ENCODE peak calls at places on chromosomes 16 and 17, in five cellular contexts. V, R, C, Y and Q are unnamed samples.

GRCh38 chr17:37830151-37830993 is 85.5 kb upstream of the HNF1B start:
- DNase-seq in V (no peak), R (no peak), C (no peak), Y (no peak), Q (no peak)

GRCh38 chr16:77299395-77299794 is 100.2 kb downstream of the SYCE1L start:
- DNase-seq in V (no peak), R (no peak), C (no peak), Y (no peak), Q (no peak)

GRCh38 chr17:78001182-78001581 is 42.7 kb downstream of the TNRC6C start:
- DNase-seq in V (no peak), R (no peak), C (no peak), Y (no peak), Q (no peak)

GRCh38 chr16:50152807-50153647 is at the start of gene TENT4B:
- DNase-seq in V (peak), R (peak), C (peak), Y (peak), Q (peak)

GRCh38 chr16:31428638-31429247 is 583 bp upstream of the COX6A2 start:
- DNase-seq in V (no peak), R (no peak), C (no peak), Y (no peak), Q (no peak)

GRCh38 chr16:81485225-81485624 is 40.6 kb downstream of the CMIP start:
- DNase-seq in V (no peak), R (no peak), C (no peak), Y (no peak), Q (no peak)

GRCh38 chr17:15918661-15919259 is 26.2 kb upstream of the ADORA2B start:
- DNase-seq in V (no peak), R (no peak), C (no peak), Y (peak), Q (no peak)

GRCh38 chr17:50818266-50818665 is 17.1 kb upstream of the WFIKKN2 start:
- DNase-seq in V (no peak), R (no peak), C (no peak), Y (no peak), Q (no peak)

GRCh38 chr16:56281256-56281805 is 90.0 kb downstream of the GNAO1 start:
- DNase-seq in V (no peak), R (no peak), C (no peak), Y (no peak), Q (no peak)

GRCh38 chr16:46908540-46909372 is 24.6 kb downstream of the GPT2 start:
- DNase-seq in V (no peak), R (peak), C (peak), Y (peak), Q (peak)

GRCh38 chr17:869567-870530 is 87.7 kb downstream of the MRM3 start:
- DNase-seq in V (no peak), R (no peak), C (no peak), Y (no peak), Q (no peak)

GRCh38 chr16:30626230-30626629 is 16.0 kb upstream of the ZNF689 start:
- DNase-seq in V (no peak), R (no peak), C (no peak), Y (no peak), Q (no peak)

GRCh38 chr17:51493206-51493605 is 232.9 kb downstream of the UTP18 start:
- DNase-seq in V (peak), R (no peak), C (no peak), Y (no peak), Q (no peak)

GRCh38 chr17:7404737-7405412 is 978 bp upstream of the TMEM256 start:
- DNase-seq in V (peak), R (no peak), C (no peak), Y (no peak), Q (no peak)

GRCh38 chr17:28370035-28370743 is at the start of gene VTN:
- DNase-seq in V (no peak), R (no peak), C (no peak), Y (no peak), Q (no peak)
- TF ChIP-seq CTCF in V (no peak), R (no peak), C (no peak), Y (no peak), Q (no peak)

DNA sequence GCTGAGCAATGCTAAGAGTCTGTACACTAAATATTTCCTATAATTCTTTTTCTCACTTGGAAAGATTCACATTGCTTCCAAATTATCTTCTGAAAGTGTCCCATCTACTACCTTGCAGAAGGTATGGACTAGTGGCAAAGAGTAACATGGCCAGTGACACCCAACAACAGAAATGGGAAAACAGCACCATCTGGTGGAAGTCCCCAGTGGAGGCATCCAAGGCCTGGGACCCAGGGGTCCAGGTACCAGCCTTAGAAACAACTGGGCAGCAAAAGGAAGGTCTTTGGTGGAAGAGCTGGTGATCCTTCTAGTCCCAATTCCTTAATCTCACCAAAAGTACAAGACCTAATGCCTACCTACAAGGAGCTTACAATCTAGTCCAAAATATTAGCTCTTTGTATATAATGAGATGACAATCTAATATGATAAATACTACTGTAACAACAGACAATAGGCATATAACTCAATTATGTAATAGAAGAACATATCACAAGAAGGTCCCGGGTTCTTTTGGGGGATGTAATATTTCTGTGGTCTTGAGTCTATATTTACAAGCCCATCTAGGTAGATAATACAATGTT is 55.3 kb downstream of the SKAP1 start:
- DNase-seq in V (no peak), R (no peak), C (peak), Y (peak), Q (no peak)
- TF ChIP-seq CTCF in V (peak), R (peak), C (peak), Y (peak), Q (no peak)

GRCh38 chr17:40284085-40284713 is 3.5 kb upstream of the CDC6 start:
- DNase-seq in V (no peak), R (no peak), C (no peak), Y (peak), Q (no peak)
- TF ChIP-seq CTCF in V (no peak), R (peak), C (no peak), Y (peak), Q (no peak)

GRCh38 chr17:54996441-54996840 is 27.9 kb downstream of the STXBP4 start:
- DNase-seq in V (no peak), R (no peak), C (no peak), Y (no peak), Q (no peak)

GRCh38 chr17:54991567-54991966 is 23.0 kb downstream of the STXBP4 start:
- DNase-seq in V (no peak), R (no peak), C (no peak), Y (no peak), Q (no peak)

GRCh38 chr17:54992797-54993639 is 24.5 kb downstream of the STXBP4 start:
- DNase-seq in V (no peak), R (peak), C (no peak), Y (no peak), Q (no peak)
- TF ChIP-seq CTCF in V (peak), R (peak), C (peak), Y (peak), Q (no peak)

GRCh38 chr16:23048164-23048563 is 101.1 kb downstream of the USP31 start:
- DNase-seq in V (no peak), R (no peak), C (no peak), Y (no peak), Q (no peak)
- TF ChIP-seq CTCF in V (no peak), R (no peak), C (no peak), Y (no peak), Q (no peak)